ENCODE peak calls at places on chromosomes 7 and 10, in ten cellular contexts. M, P, I, U, B, E, S, G, A and K are unnamed samples.
A peak's percentile ranks its signal among the peaks of the same experiment; 100 is the strongest.

GRCh38 chr10:11011966-11012365 is 5.7 kb upstream of the CELF2 start:
- DNase-seq in B (no peak), M (no peak), U (no peak), I (no peak), E (no peak), A (no peak), S (no peak), P (no peak), G (no peak), K (no peak)

GRCh38 chr7:13989944-13990295 is 454 bp upstream of the ETV1 start:
- DNase-seq in P (no peak), S (no peak), E (no peak), A (no peak), G (peak; percentile 23), U (no peak), I (no peak), M (no peak), B (no peak), K (no peak)

GRCh38 chr7:63096141-63096540 is 902.5 kb upstream of the ZNF722 start:
- DNase-seq in B (no peak), S (no peak), I (no peak), M (no peak), U (no peak), A (no peak), G (no peak), E (no peak), P (no peak), K (no peak)

GRCh38 chr10:132497083-132497680 is 40.4 kb upstream of the INPP5A start:
- DNase-seq in P (no peak), G (no peak), S (no peak), I (no peak), M (no peak), B (no peak), A (no peak), E (no peak), U (no peak), K (no peak)

GRCh38 chr7:94028768-94029167 is 24.6 kb upstream of the BET1 start:
- DNase-seq in A (no peak), G (no peak), P (no peak), B (no peak), S (no peak), E (no peak), U (no peak), I (no peak), M (no peak), K (no peak)

GRCh38 chr10:124354411-124355382 is 64.0 kb downstream of the OAT start:
- DNase-seq in B (peak; percentile 65), G (peak; percentile 58), P (no peak), E (peak; percentile 33), A (peak; percentile 66), U (peak; percentile 37), I (no peak), M (no peak), S (peak; percentile 77), K (peak; percentile 4)

GRCh38 chr10:3264178-3264867 is 91.7 kb upstream of the PITRM1 start:
- DNase-seq in B (no peak), M (no peak), U (no peak), A (no peak), G (no peak), I (no peak), E (no peak), P (no peak), S (no peak), K (no peak)

GRCh38 chr10:59454289-59454919 is 92.1 kb upstream of the FAM13C start:
- DNase-seq in E (no peak), A (no peak), B (no peak), U (no peak), I (no peak), S (no peak), G (no peak), M (no peak), P (no peak), K (no peak)

GRCh38 chr7:99257065-99257464 is 15.6 kb upstream of the MYH16 start:
- DNase-seq in M (no peak), I (no peak), G (no peak), E (no peak), P (no peak), S (no peak), A (no peak), B (no peak), U (no peak), K (no peak)

GRCh38 chr7:44489955-44490350 is 505 bp downstream of the NUDCD3 start:
- DNase-seq in M (no peak), B (peak; percentile 34), I (no peak), G (peak; percentile 27), E (peak; percentile 49), U (no peak), S (peak; percentile 19), A (peak; percentile 53), P (no peak), K (peak; percentile 72)

GRCh38 chr7:44491229-44491628 is 771 bp upstream of the NUDCD3 start:
- DNase-seq in U (no peak), A (no peak), B (no peak), G (no peak), I (no peak), M (no peak), S (no peak), E (no peak), P (no peak), K (no peak)

GRCh38 chr7:44486693-44487092 is 3.8 kb downstream of the NUDCD3 start:
- DNase-seq in S (no peak), M (no peak), U (peak; percentile 75), I (no peak), B (no peak), G (peak; percentile 50), E (no peak), A (peak; percentile 22), P (no peak), K (peak; percentile 32)

GRCh38 chr7:44488955-44489354 is 1.5 kb downstream of the NUDCD3 start:
- DNase-seq in B (no peak), G (no peak), E (no peak), P (no peak), A (no peak), I (no peak), S (no peak), M (no peak), U (no peak), K (no peak)

GRCh38 chr7:44490351-44491200 is at the start of gene NUDCD3:
- DNase-seq in B (peak; percentile 89), A (peak; percentile 91), P (peak; percentile 81), U (peak; percentile 89), E (peak; percentile 87), S (peak; percentile 80), I (peak; percentile 86), M (peak; percentile 73), G (peak; percentile 88), K (peak; percentile 93)
- TF ChIP-seq POLR2A in B (peak; percentile 84), A (peak; percentile 88), P (peak; percentile 83), U (peak; percentile 74), E (peak; percentile 65), S (peak; percentile 45), I (no peak), M (no peak), G (peak; percentile 67), K (peak; percentile 84)

GRCh38 chr10:71596759-71597158 is 122.8 kb downstream of the C10orf105 start:
- DNase-seq in G (no peak), M (no peak), I (no peak), E (no peak), S (no peak), P (no peak), B (no peak), U (no peak), A (no peak), K (no peak)

GRCh38 chr10:71599518-71599917 is 120.1 kb downstream of the C10orf105 start:
- DNase-seq in S (no peak), P (no peak), M (no peak), A (no peak), I (no peak), U (no peak), B (no peak), G (no peak), E (no peak), K (no peak)

GRCh38 chr10:71598673-71599072 is 120.9 kb downstream of the C10orf105 start:
- DNase-seq in S (peak; percentile 86), I (no peak), E (peak; percentile 62), B (no peak), P (no peak), G (peak; percentile 86), U (peak; percentile 82), M (peak; percentile 87), A (no peak), K (no peak)

GRCh38 chr10:71596127-71596526 is 123.5 kb downstream of the C10orf105 start:
- DNase-seq in E (no peak), P (no peak), G (no peak), A (no peak), U (no peak), B (no peak), M (no peak), I (no peak), S (no peak), K (no peak)

GRCh38 chr10:71597821-71598498 is 121.6 kb downstream of the C10orf105 start:
- DNase-seq in P (peak; percentile 48), E (peak; percentile 21), G (peak; percentile 83), B (no peak), S (peak; percentile 57), I (no peak), A (no peak), M (peak; percentile 72), U (peak; percentile 68), K (no peak)
- TF ChIP-seq POLR2A in P (no peak), E (no peak), G (peak; percentile 48), B (no peak), S (no peak), I (no peak), A (no peak), M (no peak), U (no peak), K (no peak)

DNA sequence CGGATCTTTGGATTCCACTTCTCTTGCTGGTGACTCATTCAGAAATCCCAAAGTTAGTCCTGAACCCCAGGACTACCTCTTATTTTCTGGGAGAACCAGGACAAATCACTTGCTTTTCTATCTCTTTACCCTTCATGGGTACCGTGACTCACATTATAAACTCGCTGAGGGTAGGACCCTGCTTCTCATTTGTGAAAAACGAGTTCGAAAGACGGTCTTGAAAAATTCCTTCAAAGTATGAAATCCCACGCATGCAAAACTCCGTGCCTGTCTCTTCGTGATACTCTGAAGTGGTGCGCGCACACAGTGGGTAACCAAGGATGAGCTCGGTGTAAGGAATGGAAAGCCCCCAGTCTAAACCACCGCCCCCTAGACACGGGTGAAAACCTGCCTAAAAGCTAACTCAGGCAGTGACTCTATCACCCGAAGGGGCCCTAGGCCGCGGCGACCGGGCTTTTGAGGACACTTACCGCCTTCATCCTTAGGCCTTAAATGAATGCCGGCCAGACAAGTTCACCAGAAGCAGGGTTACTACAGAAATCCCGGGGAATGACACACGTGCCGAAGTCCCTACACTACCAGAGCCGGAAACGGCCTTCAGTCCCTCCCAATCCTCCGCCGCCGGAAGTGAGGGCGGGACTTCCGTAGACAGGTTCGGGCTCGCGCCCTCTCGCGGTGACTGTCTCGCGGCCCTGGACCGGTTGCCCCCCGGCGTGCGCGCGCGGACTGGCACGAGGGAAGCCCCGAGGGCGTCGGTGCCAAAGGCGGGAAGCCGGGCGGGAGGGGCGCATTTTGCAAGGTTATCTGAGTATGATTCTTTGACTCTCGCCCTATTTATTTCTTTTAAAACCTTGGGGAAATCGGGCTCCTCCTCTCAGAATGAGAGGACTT is at the start of gene NOC3L:
- DNase-seq in I (peak; percentile 97), U (peak; percentile 95), A (peak; percentile 94), P (peak; percentile 81), M (peak; percentile 84), E (peak; percentile 98), G (peak; percentile 97), S (peak; percentile 95), B (peak; percentile 95), K (peak; percentile 96)
- TF ChIP-seq POLR2A in I (no peak), U (peak; percentile 64), A (peak; percentile 82), P (peak; percentile 95), M (no peak), E (peak; percentile 19), G (peak; percentile 65), S (no peak), B (peak; percentile 88), K (peak; percentile 56)

GRCh38 chr7:143329471-143330170 is 13.7 kb downstream of the CLCN1 start:
- DNase-seq in I (no peak), U (no peak), E (no peak), S (no peak), A (no peak), M (no peak), P (no peak), B (no peak), G (no peak), K (no peak)
- TF ChIP-seq POLR2A in I (no peak), U (no peak), E (no peak), S (no peak), A (no peak), M (no peak), P (no peak), B (no peak), G (no peak), K (no peak)